ENCODE peak calls at places on chromosomes 2 and 18, in four cellular contexts. H, F, D and M are unnamed samples.

GRCh38 chr2:232502513-232502900 is 14.9 kb upstream of the ECEL1 start:
- DNase-seq in D (no peak), F (no peak), H (no peak), M (no peak)

GRCh38 chr2:28484835-28485234 is 11.0 kb upstream of the PLB1 start:
- DNase-seq in F (no peak), H (no peak), D (no peak), M (no peak)

GRCh38 chr2:205730701-205731271 is 48.5 kb downstream of the NRP2 start:
- DNase-seq in F (no peak), D (no peak), H (no peak), M (no peak)

GRCh38 chr2:2291500-2292260 is 39.4 kb downstream of the MYT1L start:
- DNase-seq in F (peak), D (no peak), H (no peak), M (no peak)

GRCh38 chr2:232363784-232364615 is 14.6 kb upstream of the ALPP start:
- DNase-seq in D (no peak), H (peak), F (no peak), M (no peak)

GRCh38 chr2:195820373-195820772 is 163.3 kb downstream of the SLC39A10 start:
- DNase-seq in H (no peak), D (no peak), F (no peak), M (no peak)

GRCh38 chr18:12246849-12247808 is 7.0 kb upstream of the CIDEA start:
- DNase-seq in F (peak), H (no peak), D (no peak), M (no peak)

GRCh38 chr2:121137571-121137970 is 147.4 kb downstream of the TFCP2L1 start:
- DNase-seq in D (no peak), F (no peak), H (no peak), M (peak)

GRCh38 chr2:97871096-97871780 is 124.5 kb downstream of the TMEM131 start:
- DNase-seq in D (no peak), F (no peak), H (no peak), M (no peak)

GRCh38 chr2:191217580-191217979 is 27.6 kb upstream of the MYO1B start:
- DNase-seq in H (no peak), D (no peak), F (no peak), M (no peak)

GRCh38 chr2:144357623-144358400 is 162.1 kb downstream of the ZEB2 start:
- DNase-seq in H (no peak), D (no peak), F (no peak), M (no peak)

GRCh38 chr2:187206071-187206470 is 242.0 kb downstream of the CALCRL start:
- DNase-seq in H (no peak), F (no peak), D (no peak), M (no peak)

GRCh38 chr2:185633621-185634020 is 105.0 kb upstream of the FSIP2 start:
- DNase-seq in D (no peak), H (no peak), F (no peak), M (no peak)

GRCh38 chr2:83069724-83070123 is 1389.4 kb downstream of the SUCLG1 start:
- DNase-seq in F (no peak), D (no peak), H (no peak), M (no peak)

GRCh38 chr2:66032376-66032775 is 402.5 kb upstream of the MEIS1 start:
- DNase-seq in F (no peak), D (no peak), H (no peak), M (no peak)

GRCh38 chr2:123502926-123503325 is 522.2 kb upstream of the CNTNAP5 start:
- DNase-seq in D (no peak), H (no peak), F (no peak), M (no peak)

GRCh38 chr2:215727507-215728503 is 285.5 kb downstream of the MREG start:
- DNase-seq in F (no peak), H (no peak), D (no peak), M (no peak)

GRCh38 chr2:45315881-45316280 is 295.2 kb downstream of the SRBD1 start:
- DNase-seq in H (no peak), D (no peak), F (no peak), M (no peak)

GRCh38 chr2:138321458-138321857 is 180.1 kb upstream of the SPOPL start:
- DNase-seq in D (no peak), H (no peak), F (peak), M (no peak)

GRCh38 chr18:76406791-76407190 is 88.3 kb downstream of the ZNF516 start:
- DNase-seq in D (no peak), H (no peak), F (no peak), M (no peak)

GRCh38 chr2:84962917-84963316 is 8.0 kb upstream of the KCMF1 start:
- DNase-seq in F (no peak), D (no peak), H (no peak), M (no peak)

GRCh38 chr2:125581561-125581960 is 1074.4 kb upstream of the GYPC start:
- DNase-seq in F (peak), H (no peak), D (no peak), M (peak)